ENCODE peak calls at places on chromosomes 4 and X, in five cellular contexts. E, F, A, I and B are unnamed samples.

GRCh38 chr4:4386736-4387392 is at the start of gene NSG1:
- DNase-seq in A (peak), I (no peak), F (no peak), E (no peak), B (no peak)

GRCh38 chr4:2449511-2450392 is 19.2 kb upstream of the RNF4 start:
- DNase-seq in E (no peak), F (no peak), I (no peak), A (no peak), B (no peak)

GRCh38 chr4:109472343-109472761 is 38.7 kb downstream of the SEC24B start:
- DNase-seq in E (no peak), I (no peak), F (no peak), A (no peak), B (peak)

GRCh38 chr4:2341911-2342652 is 76.4 kb downstream of the ZFYVE28 start:
- DNase-seq in A (no peak), I (no peak), F (no peak), E (no peak), B (no peak)

GRCh38 chrX:53795583-53795982 is 109.1 kb upstream of the HUWE1 start:
- DNase-seq in A (no peak), F (no peak), I (no peak), E (no peak), B (no peak)

GRCh38 chr4:7165874-7166201 is 26.5 kb upstream of the SORCS2 start:
- DNase-seq in E (no peak), A (no peak), I (no peak), F (no peak), B (no peak)

GRCh38 chr4:89324671-89325070 is 17.1 kb upstream of the GPRIN3 start:
- DNase-seq in E (no peak), A (no peak), F (peak), I (no peak), B (no peak)

GRCh38 chr4:81527115-81527514 is 55.4 kb upstream of the RASGEF1B start:
- DNase-seq in F (no peak), A (no peak), E (no peak), I (no peak), B (no peak)

GRCh38 chr4:83616252-83616651 is 80.3 kb downstream of the GPAT3 start:
- DNase-seq in I (no peak), F (no peak), E (no peak), A (no peak), B (no peak)

GRCh38 chr4:144014808-144015207 is 4.4 kb downstream of the GYPB start:
- DNase-seq in F (no peak), E (no peak), A (no peak), I (no peak), B (no peak)

DNA sequence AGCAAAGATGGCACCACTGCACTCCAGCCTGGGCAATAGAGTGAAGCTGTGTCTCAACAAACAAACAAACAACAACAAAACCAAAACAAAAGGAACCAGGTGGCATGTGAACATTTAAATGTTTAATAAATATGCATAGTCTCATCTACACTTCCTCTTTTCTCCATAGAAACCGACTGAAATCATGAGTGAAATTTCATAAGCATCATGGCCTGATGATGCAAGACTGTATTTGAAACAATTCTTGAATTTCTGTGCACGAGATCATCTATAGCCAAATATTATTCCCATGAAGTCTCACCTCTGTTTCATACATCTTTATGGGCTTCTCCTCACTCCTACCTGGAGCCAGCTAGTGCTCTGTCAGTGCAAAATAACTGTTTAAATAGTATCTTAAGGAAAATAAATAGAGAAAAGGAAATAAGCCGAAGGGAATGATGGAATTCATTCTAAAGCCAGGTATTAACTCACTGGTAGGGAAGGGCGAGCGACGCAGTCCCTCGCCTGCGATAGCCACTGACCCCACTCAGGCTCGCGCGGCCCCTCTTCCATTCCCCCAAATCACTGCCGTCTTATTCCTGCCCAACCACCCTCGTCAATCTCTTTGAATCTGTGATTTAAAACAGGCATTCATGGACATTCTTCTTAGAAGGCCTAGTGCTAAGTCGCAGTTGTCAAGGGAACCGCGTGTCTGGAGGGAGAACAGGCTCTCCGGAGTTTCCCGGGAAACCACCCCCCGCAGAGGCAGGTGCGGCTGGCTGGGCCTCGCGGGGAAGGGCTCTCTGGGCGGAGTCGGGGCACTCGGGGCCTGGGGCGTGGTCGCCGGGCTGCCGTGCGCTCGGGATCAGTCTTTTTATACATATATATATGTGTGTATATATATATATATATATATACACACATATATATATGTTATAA is 52.4 kb upstream of the TRIM2 start:
- DNase-seq in F (no peak), A (peak), E (no peak), I (no peak), B (no peak)
- TF ChIP-seq ESRRA in F (no peak), A (no peak), E (no peak), I (no peak), B (no peak)

GRCh38 chr4:168070903-168071302 is 21.4 kb upstream of the ANXA10 start:
- DNase-seq in F (no peak), E (no peak), A (no peak), I (no peak), B (no peak)
- TF ChIP-seq ESRRA in F (no peak), E (no peak), A (no peak), I (no peak), B (no peak)

GRCh38 chr4:105192474-105192873 is 45.8 kb downstream of the TET2 start:
- DNase-seq in E (no peak), I (no peak), A (no peak), F (no peak), B (no peak)

GRCh38 chr4:105189855-105190650 is 43.4 kb downstream of the TET2 start:
- DNase-seq in I (no peak), F (no peak), E (no peak), A (no peak), B (no peak)

GRCh38 chr4:105194328-105195231 is 47.9 kb downstream of the TET2 start:
- DNase-seq in I (no peak), E (no peak), A (no peak), F (peak), B (no peak)

GRCh38 chr4:105192910-105193309 is 46.2 kb downstream of the TET2 start:
- DNase-seq in A (no peak), I (peak), F (no peak), E (no peak), B (no peak)

GRCh38 chr4:105191621-105192210 is 45.0 kb downstream of the TET2 start:
- DNase-seq in A (no peak), I (no peak), F (peak), E (no peak), B (no peak)
- TF ChIP-seq ESRRA in A (no peak), I (no peak), F (no peak), E (no peak), B (no peak)

DNA sequence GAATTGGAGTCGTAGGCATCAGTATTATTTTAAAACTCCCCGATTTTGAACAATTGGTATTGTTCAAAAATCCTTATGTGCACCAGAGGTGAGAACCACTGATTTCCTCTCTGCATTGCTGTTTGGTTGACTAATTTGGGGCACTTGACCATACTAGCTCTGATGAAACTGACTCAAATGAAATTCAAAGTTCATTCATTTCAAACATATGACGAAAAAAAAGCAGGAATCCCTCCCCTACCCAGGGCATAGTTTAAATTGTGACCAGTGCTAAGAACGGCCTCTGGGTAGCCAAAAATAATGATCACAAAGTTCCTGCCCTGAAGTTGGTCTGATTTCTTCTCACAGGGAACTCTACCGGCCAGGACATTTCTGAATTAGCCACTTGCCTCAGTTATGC is 75.7 kb upstream of the EGFL6 start:
- DNase-seq in I (no peak), F (no peak), E (no peak), A (no peak), B (no peak)
- TF ChIP-seq ESRRA in I (no peak), F (no peak), E (no peak), A (no peak), B (no peak)

GRCh38 chr4:139554726-139555072 is 1.3 kb downstream of the SETD7 start:
- DNase-seq in E (no peak), F (no peak), A (no peak), I (no peak), B (no peak)
- TF ChIP-seq ESRRA in E (no peak), F (no peak), A (no peak), I (no peak), B (no peak)

DNA sequence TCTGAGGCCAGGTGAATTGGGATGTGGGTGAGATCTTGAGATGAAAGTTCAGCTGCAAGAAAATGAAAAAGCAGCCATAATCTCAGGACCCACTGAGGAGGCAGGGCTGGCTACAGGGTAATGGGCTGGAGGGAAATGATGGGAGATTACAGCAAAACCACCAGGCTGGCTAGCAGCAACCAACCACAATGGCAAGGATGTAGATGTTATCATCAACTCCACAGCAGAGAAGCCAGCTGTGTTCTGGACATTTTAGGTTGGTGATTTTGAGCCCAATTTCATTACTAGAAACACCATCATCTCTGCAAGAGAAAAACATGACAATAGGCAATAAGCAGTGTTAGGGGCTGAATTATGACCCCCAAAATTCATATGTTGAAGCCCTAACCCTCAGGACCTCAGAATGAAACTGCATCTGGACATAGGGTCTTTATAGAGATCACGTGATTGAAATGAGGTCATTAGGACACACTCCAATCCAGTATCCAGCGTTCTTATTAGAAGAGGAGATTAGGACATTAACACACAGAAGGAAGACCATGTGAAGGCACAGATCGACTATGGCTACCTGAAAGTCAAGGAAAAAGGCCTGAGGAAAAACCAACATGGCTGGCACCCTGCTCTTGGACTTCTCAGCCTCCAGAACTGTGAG is 139.8 kb upstream of the KIT start:
- DNase-seq in A (no peak), E (no peak), F (no peak), I (no peak), B (no peak)
- TF ChIP-seq ESRRA in A (no peak), E (no peak), F (no peak), I (no peak), B (no peak)

GRCh38 chrX:120016068-120016441 is 61.4 kb downstream of the RHOXF2B start:
- DNase-seq in F (no peak), A (no peak), I (no peak), E (no peak), B (no peak)

GRCh38 chrX:120020305-120020704 is 57.2 kb downstream of the RHOXF2B start:
- DNase-seq in I (no peak), A (no peak), E (no peak), F (no peak), B (no peak)

GRCh38 chrX:120014354-120015129 is 62.9 kb downstream of the RHOXF2B start:
- DNase-seq in A (no peak), E (no peak), F (no peak), I (no peak), B (no peak)

DNA sequence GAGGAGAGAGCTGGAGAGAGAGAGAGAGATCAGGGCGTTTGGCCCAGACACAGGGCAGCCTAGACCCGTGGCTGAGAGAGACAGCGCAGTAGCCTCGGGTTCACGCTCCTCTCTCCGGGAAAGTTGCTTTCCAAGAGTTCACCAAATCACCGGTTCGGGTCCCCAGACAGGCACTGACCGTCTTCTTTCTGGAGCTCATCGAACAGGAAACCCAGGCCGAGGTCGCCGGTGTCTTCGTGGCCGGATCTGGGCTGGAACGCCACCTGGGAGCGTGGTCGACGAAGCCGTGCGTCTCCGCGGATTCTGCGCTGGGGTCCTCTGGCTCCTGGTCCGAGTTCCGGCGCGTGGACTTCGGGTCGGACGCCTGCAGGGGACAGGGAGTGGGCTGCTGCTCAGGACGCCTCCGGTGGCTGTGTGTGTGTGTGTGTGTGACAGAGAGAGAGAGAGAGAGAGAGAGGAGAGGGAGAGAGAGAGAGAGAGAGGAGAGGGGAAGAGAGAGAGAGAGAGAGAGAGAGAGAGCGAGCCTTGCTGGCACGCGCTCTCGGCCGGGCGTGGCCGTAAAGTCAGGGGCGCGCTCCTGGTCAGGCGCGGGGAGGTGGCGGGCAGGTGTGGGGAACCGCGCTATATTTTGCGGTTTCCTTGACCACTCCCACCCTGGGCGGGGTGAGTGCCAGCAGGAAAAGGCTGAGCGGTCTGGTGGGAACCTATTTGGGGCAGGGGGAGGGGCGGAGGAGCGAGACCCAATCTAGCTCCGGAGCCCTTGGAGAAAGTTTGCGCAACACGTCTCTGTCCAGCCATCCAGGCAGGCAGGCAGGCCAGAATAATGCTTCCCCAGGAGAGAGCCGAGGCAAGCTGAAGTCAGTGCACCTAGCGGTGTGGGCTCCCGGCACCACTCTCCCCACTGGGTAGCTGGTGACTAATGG is 62.1 kb downstream of the RHOXF2B start:
- DNase-seq in I (no peak), E (no peak), A (no peak), F (no peak), B (no peak)
- TF ChIP-seq ESRRA in I (no peak), E (no peak), A (no peak), F (no peak), B (no peak)

GRCh38 chrX:19673334-19674040 is 158.2 kb upstream of the MAP3K15 start:
- DNase-seq in I (peak), A (no peak), F (no peak), E (peak), B (no peak)
- TF ChIP-seq ESRRA in I (no peak), A (no peak), F (no peak), E (no peak), B (no peak)